ENCODE peak calls at places on chromosome 1, in nine cellular contexts. P, Z, M, C, Y, N, Q, I and L are unnamed samples.

GRCh38 chr1:223270155-223270554 is 93.8 kb downstream of the SUSD4 start:
- DNase-seq in C (no peak), Y (no peak), M (no peak), I (no peak), N (no peak), P (no peak), Z (no peak), Q (no peak), L (no peak)

GRCh38 chr1:168135116-168135981 is 1.4 kb downstream of the GPR161 start:
- DNase-seq in N (no peak), Y (no peak), C (no peak), P (no peak), I (no peak), M (no peak), Z (no peak), Q (no peak), L (no peak)

GRCh38 chr1:94927405-94928175 is 680 bp upstream of the CNN3 start:
- DNase-seq in N (no peak), P (no peak), C (no peak), Q (no peak), Y (no peak), I (no peak), M (peak), Z (no peak), L (no peak)

GRCh38 chr1:29324771-29325351 is 88.5 kb downstream of the PTPRU start:
- DNase-seq in P (no peak), Y (no peak), I (no peak), M (no peak), Z (no peak), Q (no peak), C (no peak), N (no peak), L (no peak)

GRCh38 chr1:168609133-168609715 is 32.8 kb downstream of the XCL1 start:
- DNase-seq in C (no peak), N (no peak), Z (no peak), P (no peak), Q (no peak), M (no peak), Y (no peak), I (no peak), L (no peak)

GRCh38 chr1:226424228-226425003 is 16.5 kb upstream of the PARP1 start:
- DNase-seq in M (peak), C (no peak), N (no peak), I (no peak), Y (no peak), Z (peak), Q (peak), P (no peak), L (no peak)

GRCh38 chr1:230509281-230509977 is 83.3 kb upstream of the PGBD5 start:
- DNase-seq in Y (no peak), Q (no peak), N (no peak), P (no peak), I (no peak), Z (no peak), C (no peak), M (no peak), L (no peak)

GRCh38 chr1:221888218-221888617 is 146.3 kb upstream of the DUSP10 start:
- DNase-seq in C (no peak), Z (no peak), Q (no peak), M (no peak), N (no peak), P (no peak), Y (no peak), I (no peak), L (no peak)

GRCh38 chr1:178634445-178634844 is 90.6 kb upstream of the RALGPS2 start:
- DNase-seq in P (no peak), N (no peak), M (no peak), Y (no peak), I (no peak), C (no peak), Q (no peak), Z (no peak), L (no peak)